ENCODE peak calls at places on chromosomes 3 and 15, in four cellular contexts. C is GM12878, R is GM12891, B is K562. J is an unnamed sample.

GRCh38 chr15:29208352-29208751 is 61.3 kb downstream of the NSMCE3 start:
- DNase-seq in C (no peak), R (no peak), B (no peak), J (no peak)

GRCh38 chr3:193297421-193297820 is 56.4 kb downstream of the PLAAT1 start:
- DNase-seq in C (no peak), R (no peak), B (no peak), J (no peak)

GRCh38 chr3:195071011-195071728 is 199.8 kb downstream of the XXYLT1 start:
- DNase-seq in C (no peak), R (no peak), B (no peak), J (no peak)

GRCh38 chr3:55490194-55490913 is 3.2 kb upstream of the WNT5A start:
- DNase-seq in C (no peak), R (no peak), B (no peak), J (no peak)

GRCh38 chr15:62647195-62647865 is 395.2 kb upstream of the TPM1 start:
- DNase-seq in C (no peak), R (no peak), B (no peak), J (no peak)

GRCh38 chr3:179716811-179717210 is 64.0 kb downstream of the USP13 start:
- DNase-seq in C (no peak), R (no peak), B (no peak), J (no peak)

GRCh38 chr15:56490461-56490860 is 25.5 kb upstream of the MNS1 start:
- DNase-seq in C (no peak), R (no peak), B (no peak), J (no peak)

GRCh38 chr3:144362126-144362525 is 390.5 kb downstream of the DIPK2A start:
- DNase-seq in C (no peak), R (no peak), B (no peak), J (no peak)

GRCh38 chr15:32959077-32959476 is 235.4 kb downstream of the FMN1 start:
- DNase-seq in C (no peak), R (no peak), B (no peak), J (no peak)

GRCh38 chr15:63462053-63462452 is 42.3 kb upstream of the USP3 start:
- DNase-seq in C (no peak), R (no peak), B (no peak), J (no peak)

DNA sequence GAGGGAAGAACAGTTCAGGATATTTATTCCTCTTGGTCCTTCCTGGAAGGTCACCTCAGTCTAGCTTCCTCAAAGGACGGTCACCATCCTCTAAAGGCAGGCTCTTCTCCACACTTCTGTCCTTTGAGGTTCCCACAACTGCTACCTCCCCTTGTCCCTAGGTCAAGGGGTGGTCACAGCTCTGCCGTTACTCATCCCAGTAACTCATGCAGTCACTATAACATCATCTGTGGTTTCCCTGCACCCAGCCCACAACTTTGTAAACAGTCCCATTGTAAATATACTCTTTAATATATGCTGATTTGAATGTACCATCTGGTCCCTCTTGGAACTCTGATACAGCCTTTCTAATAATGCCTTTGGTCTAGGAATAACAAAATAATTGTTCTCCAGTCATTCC is 887.4 kb downstream of the FHIT start:
- DNase-seq in C (no peak), R (no peak), B (no peak), J (no peak)
- TF ChIP-seq SPI1 in C (no peak), R (no peak), B (no peak), J (no peak)

DNA sequence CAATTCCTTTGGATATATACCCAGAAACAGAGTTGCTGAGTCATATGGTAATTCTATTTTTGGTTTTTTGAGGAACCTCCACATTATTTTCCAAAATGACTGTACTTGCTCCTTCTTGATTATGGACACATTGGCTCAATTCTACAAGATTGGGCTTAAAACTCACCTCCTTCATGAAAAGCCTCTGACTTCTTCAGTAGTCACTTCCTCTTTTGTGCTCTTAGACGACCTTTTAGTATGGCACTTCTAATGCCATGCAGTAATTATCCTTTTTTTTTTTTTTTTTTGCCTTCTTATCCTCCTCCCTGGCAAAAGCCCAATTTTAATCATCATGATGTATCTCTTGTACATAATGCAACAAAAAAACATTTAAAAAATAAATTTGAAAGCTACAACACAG is 33.0 kb upstream of the ABHD17C start:
- DNase-seq in C (no peak), R (no peak), B (no peak), J (no peak)
- TF ChIP-seq SPI1 in C (peak), R (peak), B (peak), J (peak)

GRCh38 chr3:173732237-173732636 is 334.7 kb downstream of the NLGN1 start:
- DNase-seq in C (no peak), R (no peak), B (no peak), J (no peak)

GRCh38 chr3:173730391-173730790 is 332.8 kb downstream of the NLGN1 start:
- DNase-seq in C (no peak), R (no peak), B (no peak), J (no peak)

GRCh38 chr3:173737167-173737808 is 339.7 kb downstream of the NLGN1 start:
- DNase-seq in C (no peak), R (no peak), B (no peak), J (no peak)

DNA sequence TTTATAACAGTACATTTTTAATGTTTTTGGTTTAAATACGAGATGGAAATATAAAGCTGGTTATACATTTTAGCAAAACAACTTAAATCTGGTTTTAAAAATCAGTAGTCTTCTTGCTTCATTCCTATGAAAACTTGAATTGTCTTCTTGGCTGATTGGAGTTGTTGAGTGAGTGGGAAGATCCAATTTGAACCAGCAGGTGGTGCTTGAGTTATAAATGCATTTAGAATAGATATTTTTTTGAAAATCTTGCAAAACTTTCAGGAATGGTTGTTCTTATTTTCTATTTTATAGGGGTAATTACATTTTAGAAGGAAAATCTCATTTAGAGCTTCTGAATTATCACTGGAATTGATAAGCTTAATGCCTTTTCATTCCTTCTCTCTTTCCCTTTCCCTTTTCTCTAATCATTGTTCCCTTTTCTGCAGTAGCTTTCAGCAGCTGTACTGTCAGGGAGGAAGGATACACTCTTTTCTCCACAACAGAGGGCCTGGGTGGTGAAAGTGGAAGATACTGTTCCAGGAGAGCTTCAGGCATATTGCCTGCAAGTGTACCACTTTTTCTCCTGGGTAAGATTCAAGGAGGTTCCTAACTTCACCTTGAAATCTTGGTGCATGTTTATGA is 335.6 kb downstream of the NLGN1 start:
- DNase-seq in C (no peak), R (no peak), B (no peak), J (no peak)
- TF ChIP-seq SPI1 in C (no peak), R (no peak), B (no peak), J (no peak)

GRCh38 chr15:38217181-38217580 is 35.5 kb upstream of the SPRED1 start:
- DNase-seq in C (no peak), R (no peak), B (no peak), J (no peak)

GRCh38 chr15:38216763-38217162 is 35.9 kb upstream of the SPRED1 start:
- DNase-seq in C (no peak), R (no peak), B (no peak), J (no peak)

GRCh38 chr15:38215707-38216106 is 36.9 kb upstream of the SPRED1 start:
- DNase-seq in C (no peak), R (no peak), B (no peak), J (no peak)

GRCh38 chr15:38220874-38221273 is 31.8 kb upstream of the SPRED1 start:
- DNase-seq in C (no peak), R (no peak), B (no peak), J (no peak)

DNA sequence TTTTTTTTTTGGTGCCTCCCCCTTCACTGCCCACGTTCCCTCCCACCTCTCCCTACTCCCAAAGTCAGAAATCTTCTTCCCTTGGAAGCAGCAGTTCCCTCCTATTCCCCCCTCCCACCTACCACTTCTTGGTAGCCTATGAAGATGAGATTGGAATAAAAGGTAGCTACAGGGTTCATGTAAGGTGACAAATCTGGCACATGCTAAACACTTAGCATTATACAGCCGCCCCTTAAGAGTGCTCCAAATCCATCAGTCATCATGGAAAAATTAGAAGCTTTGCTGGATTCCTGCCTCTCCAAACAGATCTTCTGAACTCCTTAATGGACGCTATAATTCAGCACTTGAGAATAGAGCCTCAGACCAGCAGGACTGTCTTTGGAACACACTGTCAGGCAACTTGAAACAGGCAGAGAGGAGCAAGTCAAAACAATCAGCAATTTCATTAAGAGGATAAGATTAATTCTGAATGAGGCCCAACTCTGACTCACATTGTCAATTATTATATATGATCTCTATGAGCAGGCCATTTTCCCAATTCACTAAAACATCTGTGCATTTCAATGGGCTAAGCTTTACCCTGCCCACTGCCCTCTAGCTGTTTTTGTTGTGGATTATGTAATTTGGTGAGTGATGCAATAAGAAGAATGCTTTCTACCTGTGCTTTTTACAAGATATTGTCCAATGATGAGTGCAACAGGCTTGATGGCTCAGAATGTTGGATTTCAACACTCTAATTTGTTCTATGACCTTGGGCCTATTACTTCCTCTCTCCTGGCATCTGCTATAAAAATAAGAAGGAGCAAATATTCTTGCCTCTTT is 34.6 kb upstream of the SPRED1 start:
- DNase-seq in C (no peak), R (no peak), B (no peak), J (no peak)
- TF ChIP-seq SPI1 in C (no peak), R (no peak), B (no peak), J (no peak)

GRCh38 chr15:69451951-69452701 is 492 bp upstream of the RPLP1 start:
- DNase-seq in C (no peak), R (no peak), B (peak), J (peak)
- TF ChIP-seq SPI1 in C (no peak), R (no peak), B (no peak), J (no peak)

DNA sequence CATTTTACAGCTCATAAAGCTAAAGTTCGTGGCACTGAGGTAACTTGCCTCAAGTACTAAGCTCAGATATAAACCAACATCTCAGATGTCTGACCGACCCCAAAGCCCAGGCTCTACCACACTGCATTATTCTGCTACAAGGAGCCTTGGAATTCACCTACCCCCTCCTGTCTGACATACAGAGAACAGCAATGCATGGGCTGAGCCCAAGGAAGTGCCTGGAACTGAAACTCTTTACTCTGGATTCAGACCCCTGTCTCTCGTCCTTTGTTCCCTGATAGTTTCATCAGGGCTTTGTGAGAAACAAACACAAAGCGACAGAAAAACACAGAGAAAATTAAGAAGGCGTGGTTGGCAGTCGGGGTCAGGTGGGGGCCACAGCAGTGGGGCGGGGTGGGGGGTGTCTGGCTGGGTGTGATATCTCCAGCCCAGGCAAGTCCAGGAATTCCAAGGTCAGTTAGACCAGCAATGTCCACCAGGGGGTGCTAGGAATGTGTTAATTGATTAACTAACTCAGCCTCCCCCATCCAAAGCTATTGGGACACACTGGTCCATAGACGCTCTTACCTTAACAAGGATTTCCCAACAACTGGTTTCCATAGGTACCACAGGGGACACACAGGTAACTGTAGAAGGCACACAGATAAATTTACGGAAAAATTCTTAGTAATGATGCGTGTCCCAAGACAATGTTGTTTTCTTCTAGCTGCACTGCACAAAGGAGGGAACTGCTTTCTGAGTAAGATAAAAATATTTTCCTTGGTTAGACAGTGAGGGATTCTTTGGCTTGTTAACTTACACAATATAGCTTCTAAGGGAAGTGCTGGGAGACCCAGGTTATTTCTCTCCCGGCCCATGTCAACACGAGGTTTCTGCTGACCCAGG is 18.8 kb upstream of the SSUH2 start:
- DNase-seq in C (peak), R (peak), B (peak), J (peak)
- TF ChIP-seq SPI1 in C (no peak), R (no peak), B (no peak), J (no peak)

GRCh38 chr3:72413228-72413627 is 435.0 kb downstream of the SHQ1 start:
- DNase-seq in C (no peak), R (no peak), B (no peak), J (no peak)
- TF ChIP-seq SPI1 in C (no peak), R (no peak), B (no peak), J (no peak)

DNA sequence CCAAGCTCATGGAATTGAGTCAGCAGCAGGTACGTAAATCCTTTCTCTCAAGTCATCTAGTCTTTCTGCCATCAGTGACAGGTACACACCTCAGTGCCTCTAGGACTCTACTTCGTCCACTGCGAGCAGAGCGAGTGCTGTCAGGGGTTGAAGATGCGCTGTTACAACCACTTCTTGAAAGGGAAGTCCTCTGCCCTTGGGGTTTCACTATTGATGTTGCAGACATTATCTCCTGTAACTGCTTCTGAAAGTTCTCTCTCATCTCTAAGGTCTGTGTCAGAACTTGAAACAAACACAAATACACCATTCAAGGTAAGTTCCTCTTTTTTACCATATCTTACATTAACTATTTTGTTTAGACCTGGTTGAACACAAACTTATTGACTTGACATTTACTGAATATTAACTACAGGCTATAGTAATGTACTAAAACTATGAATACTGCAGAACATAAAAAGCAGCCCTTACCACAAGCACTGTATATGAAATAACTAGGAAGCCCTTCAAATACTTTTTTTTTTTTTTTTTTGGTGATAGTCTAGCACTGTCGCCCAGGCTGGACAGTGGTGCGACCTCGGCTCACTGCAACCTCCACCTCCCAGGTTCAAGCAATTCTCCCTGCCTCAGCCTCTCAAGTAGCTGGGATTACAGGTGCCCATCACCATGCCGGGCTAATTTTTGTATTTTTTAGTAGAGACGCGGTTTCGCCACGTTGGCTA is 41.5 kb downstream of the TOPBP1 start:
- DNase-seq in C (peak), R (peak), B (no peak), J (no peak)
- TF ChIP-seq SPI1 in C (peak), R (peak), B (no peak), J (no peak)

DNA sequence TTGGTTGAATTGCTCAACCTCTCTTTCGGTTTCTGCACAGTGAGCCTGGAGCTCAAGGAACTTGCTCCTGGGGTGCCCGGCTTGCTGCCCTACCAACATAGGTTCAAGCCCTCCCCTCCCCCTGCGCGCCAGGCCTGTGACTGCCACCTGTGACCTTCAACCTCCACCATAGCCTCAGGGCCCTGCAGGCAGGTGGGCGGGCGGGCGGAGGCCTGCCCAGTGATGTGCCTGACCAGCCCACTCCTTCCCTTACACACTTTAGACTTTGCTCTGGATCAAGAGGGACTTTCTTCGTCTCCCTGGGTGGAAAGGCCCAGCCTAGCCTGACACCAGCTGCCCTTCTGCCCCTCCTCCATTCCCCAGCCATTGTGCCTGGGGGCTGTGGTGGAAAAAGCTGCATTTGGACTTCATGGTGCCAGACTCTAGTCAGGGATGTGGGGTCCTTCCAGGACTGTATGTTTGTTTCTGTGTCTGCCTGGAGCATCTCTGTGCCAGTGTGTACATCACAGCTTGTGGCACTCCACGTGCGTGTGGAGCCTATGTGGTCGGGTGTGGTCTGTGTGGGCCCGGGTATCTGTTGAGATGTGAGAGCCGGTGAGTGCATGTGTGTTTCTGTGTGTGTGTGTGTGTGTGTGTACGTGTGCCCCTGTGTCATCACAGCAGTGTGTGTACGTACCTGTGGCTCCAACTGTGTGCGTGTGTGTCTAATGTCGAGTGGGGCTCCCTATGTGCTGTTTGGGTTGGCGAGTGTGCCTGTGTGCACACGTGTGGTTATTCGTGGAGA is 9.5 kb downstream of the PRKCD start:
- DNase-seq in C (peak), R (peak), B (no peak), J (peak)
- TF ChIP-seq SPI1 in C (no peak), R (no peak), B (no peak), J (no peak)

GRCh38 chr15:58459562-58459961 is 27.8 kb downstream of the LIPC start:
- DNase-seq in C (no peak), R (no peak), B (peak), J (peak)
- TF ChIP-seq SPI1 in C (no peak), R (no peak), B (no peak), J (no peak)

J was measured in HL-60.